ENCODE peak calls at places on chromosomes 16 and 17, in nine cellular contexts. J, M, N, O, A, C, Q, H and K are unnamed samples.

GRCh38 chr17:71765437-71765836 is 355.4 kb upstream of the SOX9 start:
- DNase-seq in O (no peak), C (peak), H (no peak), N (no peak), A (no peak), J (no peak), M (no peak), Q (no peak), K (peak)

GRCh38 chr17:58671969-58672368 is 19.9 kb downstream of the TEX14 start:
- DNase-seq in H (no peak), N (no peak), A (no peak), C (no peak), O (no peak), Q (no peak), M (no peak), J (no peak), K (no peak)

GRCh38 chr17:80855968-80856862 is 135.4 kb upstream of the CHMP6 start:
- DNase-seq in A (no peak), O (peak), J (peak), H (peak), Q (peak), N (no peak), C (peak), M (peak), K (peak)

GRCh38 chr17:73228748-73229236 is 32.9 kb downstream of the CPSF4L start:
- DNase-seq in Q (peak), A (peak), N (no peak), J (peak), M (peak), H (peak), C (peak), O (no peak), K (peak)

GRCh38 chr17:4110152-4110551 is 32.7 kb downstream of the ZZEF1 start:
- DNase-seq in H (no peak), O (no peak), A (no peak), C (peak), N (no peak), J (no peak), M (peak), Q (no peak), K (peak)

GRCh38 chr17:41393826-41394225 is 3.6 kb downstream of the KRT31 start:
- DNase-seq in A (no peak), C (no peak), N (no peak), M (no peak), H (no peak), Q (no peak), J (no peak), O (no peak), K (no peak)

GRCh38 chr16:60217787-60218186 is 1483.7 kb upstream of the GOT2 start:
- DNase-seq in Q (no peak), N (no peak), M (no peak), H (no peak), O (no peak), J (no peak), C (no peak), A (no peak), K (no peak)

GRCh38 chr17:31596382-31597323 is 205.2 kb downstream of the RAB11FIP4 start:
- DNase-seq in A (peak), O (no peak), H (peak), C (peak), Q (no peak), N (no peak), M (peak), J (no peak), K (peak)

GRCh38 chr16:1991588-1992474 is 2.1 kb downstream of the SYNGR3 start:
- DNase-seq in C (peak), A (no peak), N (peak), M (peak), H (peak), J (peak), Q (peak), O (peak), K (peak)

GRCh38 chr17:7367918-7368596 is 12.8 kb upstream of the TNK1 start:
- DNase-seq in J (no peak), A (no peak), N (no peak), Q (no peak), C (no peak), H (no peak), O (no peak), M (no peak), K (no peak)

GRCh38 chr16:69396187-69397061 is 10.6 kb upstream of the TERF2 start:
- DNase-seq in M (peak), C (peak), J (peak), Q (peak), O (peak), N (no peak), H (peak), A (peak), K (peak)

GRCh38 chr17:16419074-16419928 is 3.9 kb downstream of the TRPV2 start:
- DNase-seq in M (peak), O (peak), C (peak), H (no peak), A (no peak), N (no peak), Q (no peak), J (no peak), K (peak)

GRCh38 chr17:1947229-1947742 is 77.8 kb downstream of the RTN4RL1 start:
- DNase-seq in M (no peak), H (no peak), J (no peak), Q (no peak), A (no peak), O (no peak), N (no peak), C (no peak), K (peak)

GRCh38 chr17:78327880-78328279 is 32.0 kb downstream of the SOCS3 start:
- DNase-seq in O (no peak), N (no peak), C (no peak), A (no peak), M (no peak), Q (no peak), J (no peak), H (no peak), K (no peak)

GRCh38 chr17:62807812-62808575 is at the start of gene MARCHF10:
- DNase-seq in Q (no peak), A (peak), J (no peak), M (no peak), N (no peak), H (no peak), C (no peak), O (peak), K (no peak)

GRCh38 chr17:61510237-61510636 is 58.0 kb downstream of the TBX4 start:
- DNase-seq in H (no peak), Q (no peak), J (no peak), C (no peak), O (no peak), M (no peak), A (no peak), N (peak), K (no peak)

GRCh38 chr16:25033852-25034251 is 18.7 kb upstream of the ARHGAP17 start:
- DNase-seq in M (peak), A (no peak), Q (no peak), O (no peak), J (no peak), H (no peak), C (peak), N (no peak), K (peak)

GRCh38 chr16:49021136-49021535 is 260.5 kb downstream of the CBLN1 start:
- DNase-seq in O (no peak), J (no peak), Q (no peak), H (no peak), A (no peak), M (peak), N (peak), C (peak), K (no peak)

GRCh38 chr17:31313982-31314787 is at the start of gene EVI2B:
- DNase-seq in A (no peak), J (no peak), N (no peak), M (peak), H (no peak), O (no peak), Q (no peak), C (peak), K (peak)

GRCh38 chr17:45929344-45929743 is 35.0 kb downstream of the MAPT start:
- DNase-seq in J (no peak), C (no peak), H (no peak), A (no peak), O (no peak), N (no peak), M (no peak), Q (no peak), K (no peak)